ENCODE peak calls at places on chromosomes 7 and 10, in six cellular contexts. D, X, H, B, Z and O are unnamed samples. For H3K27me3, the result is how much of the 10 kb centered on the place peaks cover.

GRCh38 chr7:106064836-106065559 is 47.1 kb downstream of the SYPL1 start:
- DNase-seq in B (no peak), X (peak), D (peak), Z (no peak), H (peak), O (peak)

GRCh38 chr10:23319835-23320234 is 24.8 kb downstream of the C10orf67 start:
- DNase-seq in H (no peak), D (no peak), Z (no peak), B (no peak), X (no peak), O (no peak)

GRCh38 chr7:27933691-27934565 is 194.0 kb downstream of the TAX1BP1 start:
- DNase-seq in X (no peak), D (no peak), H (no peak), Z (no peak), B (no peak), O (peak)

GRCh38 chr7:134669845-134670373 is 23.3 kb downstream of the BPGM start:
- DNase-seq in D (peak), B (no peak), Z (no peak), X (no peak), H (peak), O (no peak)

GRCh38 chr10:6513509-6513908 is 66.6 kb downstream of the PRKCQ start:
- DNase-seq in Z (no peak), H (no peak), B (no peak), D (no peak), X (no peak), O (no peak)

GRCh38 chr7:91573405-91573804 is 307.1 kb downstream of the MTERF1 start:
- DNase-seq in H (no peak), Z (no peak), B (no peak), D (no peak), X (no peak), O (no peak)

GRCh38 chr7:131173148-131173890 is 154.4 kb upstream of the MKLN1 start:
- DNase-seq in D (peak), X (no peak), B (no peak), H (no peak), Z (no peak), O (no peak)

GRCh38 chr7:91953618-91954017 is 13.0 kb downstream of the AKAP9 start:
- DNase-seq in Z (no peak), X (no peak), D (peak), B (no peak), H (no peak), O (peak)

GRCh38 chr10:46090258-46090812 is 44.3 kb upstream of the MSMB start:
- DNase-seq in H (no peak), Z (no peak), B (no peak), X (no peak), D (no peak), O (no peak)

GRCh38 chr10:101879456-101880189 is 36.0 kb upstream of the KCNIP2 start:
- DNase-seq in B (no peak), D (peak), H (no peak), X (no peak), Z (no peak), O (no peak)

GRCh38 chr7:8131694-8132605 is 130.0 kb downstream of the ICA1 start:
- DNase-seq in B (no peak), X (no peak), D (no peak), Z (no peak), H (no peak), O (no peak)

GRCh38 chr7:30920584-30921539 is 9.2 kb downstream of the AQP1 start:
- DNase-seq in B (no peak), X (peak), D (peak), H (peak), Z (peak), O (peak)

GRCh38 chr7:1999278-1999984 is 233.3 kb downstream of the MAD1L1 start:
- DNase-seq in D (no peak), X (no peak), B (no peak), H (no peak), Z (no peak), O (peak)

GRCh38 chr10:36358736-36359135 is 716.6 kb upstream of the FZD8 start:
- DNase-seq in X (no peak), B (no peak), D (no peak), Z (no peak), H (no peak), O (no peak)

GRCh38 chr10:132666733-132667612 is 119.0 kb downstream of the NKX6-2 start:
- DNase-seq in H (no peak), D (peak), X (no peak), B (no peak), Z (peak), O (no peak)

GRCh38 chr7:32891046-32891799 is at the start of gene KBTBD2:
- DNase-seq in X (peak), H (peak), B (peak), D (peak), Z (peak), O (peak)

GRCh38 chr10:87503892-87504291 is 801 bp upstream of the MINPP1 start:
- DNase-seq in D (peak), X (no peak), Z (no peak), H (no peak), B (no peak), O (peak)

GRCh38 chr7:122803323-122803722 is 82.9 kb downstream of the CADPS2 start:
- DNase-seq in H (no peak), X (peak), B (no peak), Z (no peak), D (peak), O (peak)

GRCh38 chr10:109913351-109913902 is 9.9 kb downstream of the XPNPEP1 start:
- DNase-seq in B (no peak), H (no peak), X (no peak), D (no peak), Z (no peak), O (no peak)

GRCh38 chr10:130009228-130009627 is 45.2 kb upstream of the EBF3 start:
- DNase-seq in X (no peak), Z (no peak), B (no peak), D (no peak), H (no peak), O (peak)

GRCh38 chr7:36129048-36129534 is 24.0 kb upstream of the EEPD1 start:
- DNase-seq in B (no peak), X (peak), H (no peak), D (peak), Z (no peak), O (no peak)

GRCh38 chr10:93072713-93073538 is 767 bp upstream of the CYP26A1 start:
- DNase-seq in Z (no peak), B (no peak), H (no peak), D (no peak), X (no peak), O (peak)

GRCh38 chr10:93075369-93076221 is 1.9 kb downstream of the CYP26A1 start:
- DNase-seq in X (no peak), H (no peak), B (no peak), Z (no peak), D (no peak), O (peak)

GRCh38 chr10:93073539-93074136 is at the start of gene CYP26A1:
- DNase-seq in H (no peak), D (no peak), B (no peak), Z (no peak), X (no peak), O (peak)

GRCh38 chr10:93074597-93075368 is 1.1 kb downstream of the CYP26A1 start:
- DNase-seq in B (no peak), D (no peak), Z (no peak), H (no peak), X (no peak), O (peak)

DNA sequence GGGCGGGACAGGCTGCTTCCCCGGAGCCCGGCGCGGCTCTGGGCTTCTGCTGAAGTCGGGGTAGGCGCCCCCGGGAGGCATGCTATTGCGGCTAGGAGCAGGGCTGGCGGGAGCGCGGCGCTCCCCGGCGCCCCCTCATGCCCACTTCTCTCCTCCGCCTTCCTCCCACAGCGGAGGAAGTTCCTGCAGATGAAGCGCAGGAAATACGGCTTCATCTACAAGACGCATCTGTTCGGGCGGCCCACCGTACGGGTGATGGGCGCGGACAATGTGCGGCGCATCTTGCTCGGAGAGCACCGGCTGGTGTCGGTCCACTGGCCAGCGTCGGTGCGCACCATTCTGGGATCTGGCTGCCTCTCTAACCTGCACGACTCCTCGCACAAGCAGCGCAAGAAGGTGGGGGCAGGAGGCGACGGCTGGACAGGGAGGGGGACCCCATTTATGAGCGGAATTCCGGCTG is 474 bp downstream of the CYP26A1 start:
- DNase-seq in D (no peak), B (no peak), X (no peak), Z (peak), H (no peak), O (peak)
- H3K4me3 ChIP-seq in D (no peak), B (peak), X (peak), Z (peak), H (peak), O (peak)

GRCh38 chr7:155965010-155965409 is 152.7 kb upstream of the SHH start:
- DNase-seq in B (no peak), H (peak), D (peak), X (no peak), Z (no peak), O (no peak)
- H3K27me3 ChIP-seq in B (under half), H (under half), D (under half), X (under half), Z (half or more), O (under half)

DNA sequence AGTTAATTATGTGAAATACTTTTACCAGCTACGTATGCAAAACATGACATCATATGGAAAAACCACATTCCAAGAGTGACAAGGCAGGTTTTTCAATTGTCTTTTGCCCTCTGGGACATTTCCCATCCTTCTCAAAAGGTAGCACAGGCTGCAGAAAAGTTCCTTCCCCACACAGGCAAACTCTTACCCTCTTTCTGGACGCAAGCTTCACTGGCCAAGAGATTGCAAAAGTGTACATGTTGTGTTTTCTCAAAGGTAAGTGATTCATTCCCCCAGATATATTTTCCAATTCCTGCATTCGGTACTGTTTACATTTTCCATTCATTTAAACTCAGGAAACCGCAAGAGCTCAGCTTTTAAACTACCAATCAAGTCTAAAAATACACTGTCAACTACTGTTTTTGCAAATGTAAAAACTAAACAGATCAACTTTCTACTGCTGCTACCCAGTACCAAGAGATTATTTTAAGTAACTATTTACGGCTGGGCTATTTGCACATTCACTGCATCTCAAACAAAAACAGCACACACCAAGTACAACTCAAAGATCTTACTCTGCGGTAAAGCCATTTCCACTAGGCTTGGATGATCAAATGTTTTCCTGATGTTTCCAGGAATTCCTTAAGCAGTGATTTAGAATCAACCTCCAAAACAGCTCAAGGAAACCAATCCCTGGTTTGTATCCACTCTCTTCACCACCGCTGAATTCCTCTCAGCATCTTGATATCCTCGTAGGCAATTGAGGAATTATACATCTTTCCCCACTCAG is 233.6 kb upstream of the CCDC6 start:
- DNase-seq in H (no peak), D (peak), X (no peak), B (no peak), Z (no peak), O (no peak)
- H3K4me3 ChIP-seq in H (no peak), D (peak), X (peak), B (peak), Z (no peak), O (peak)

DNA sequence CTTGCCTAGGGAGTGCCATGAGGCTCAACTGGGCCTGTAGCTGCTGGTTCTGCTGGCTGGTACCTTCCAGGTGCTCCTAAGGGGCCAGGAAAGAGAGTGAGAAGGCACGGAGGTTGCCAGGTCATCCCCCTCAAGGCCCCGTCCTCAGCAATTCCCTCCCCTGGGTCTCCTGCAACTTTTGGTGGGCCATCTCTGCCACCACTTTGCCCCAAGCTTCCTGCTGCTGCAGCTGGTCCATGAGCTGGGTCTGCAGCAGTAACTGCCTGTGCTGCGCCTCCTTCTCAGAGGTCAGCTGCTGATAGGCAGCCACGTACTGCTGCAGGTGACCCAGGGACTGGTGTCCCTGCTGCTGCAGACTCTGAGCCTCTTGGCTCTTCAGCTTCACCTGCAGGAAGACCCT is 17.3 kb upstream of the MTPAP start:
- DNase-seq in H (peak), Z (no peak), D (no peak), X (no peak), B (no peak), O (no peak)
- H3K27me3 ChIP-seq in H (under half), Z (under half), D (under half), X (under half), B (under half), O (under half)

DNA sequence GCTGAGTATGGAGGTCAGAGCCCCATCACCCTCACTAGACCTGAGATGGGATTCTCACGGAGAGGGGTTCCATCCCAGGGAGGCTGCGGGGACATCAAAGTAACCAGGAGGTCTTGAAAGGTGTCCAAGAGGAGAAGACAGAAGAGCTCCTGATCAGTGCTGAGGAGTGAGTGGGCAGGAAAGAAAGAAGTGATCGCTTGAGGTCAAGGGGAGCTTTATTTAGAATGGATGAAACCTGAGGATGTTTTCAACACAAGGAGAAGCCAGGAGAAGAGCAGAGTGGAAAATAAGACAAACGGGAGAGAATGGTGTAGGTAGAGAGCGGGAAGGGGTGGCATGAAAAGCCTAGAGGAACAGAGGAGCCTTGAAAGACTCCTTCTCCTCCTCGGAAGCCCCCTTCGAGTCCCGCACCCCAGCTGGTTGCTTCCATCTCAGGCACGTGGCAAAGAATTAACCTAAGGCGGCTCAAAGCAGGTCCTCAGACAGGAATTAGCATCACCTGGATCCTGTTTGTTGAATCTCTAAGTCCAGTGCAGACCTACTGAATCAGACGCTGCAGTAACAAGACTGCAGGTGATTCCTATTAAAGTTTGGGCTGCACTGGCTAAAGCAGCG is 5.8 kb downstream of the SVIL start:
- DNase-seq in B (no peak), H (no peak), X (no peak), D (no peak), Z (no peak), O (no peak)
- H3K4me3 ChIP-seq in B (no peak), H (peak), X (no peak), D (no peak), Z (no peak), O (no peak)

GRCh38 chr7:49770838-49771237 is 2.6 kb upstream of the VWC2 start:
- DNase-seq in X (no peak), B (no peak), H (no peak), D (no peak), Z (no peak), O (no peak)
- H3K27me3 ChIP-seq in X (under half), B (half or more), H (under half), D (under half), Z (under half), O (half or more)

GRCh38 chr7:19623676-19624075 is 85.2 kb downstream of the POLR1F start:
- DNase-seq in H (no peak), X (no peak), B (no peak), Z (no peak), D (no peak), O (no peak)

GRCh38 chr7:19619122-19619521 is 89.7 kb downstream of the POLR1F start:
- DNase-seq in H (no peak), Z (no peak), D (no peak), X (no peak), B (no peak), O (no peak)

GRCh38 chr7:19620470-19620869 is 88.4 kb downstream of the POLR1F start:
- DNase-seq in B (no peak), H (no peak), X (no peak), D (no peak), Z (no peak), O (no peak)

GRCh38 chr7:19617921-19618320 is 90.9 kb downstream of the POLR1F start:
- DNase-seq in B (no peak), Z (no peak), X (no peak), H (no peak), D (no peak), O (no peak)

DNA sequence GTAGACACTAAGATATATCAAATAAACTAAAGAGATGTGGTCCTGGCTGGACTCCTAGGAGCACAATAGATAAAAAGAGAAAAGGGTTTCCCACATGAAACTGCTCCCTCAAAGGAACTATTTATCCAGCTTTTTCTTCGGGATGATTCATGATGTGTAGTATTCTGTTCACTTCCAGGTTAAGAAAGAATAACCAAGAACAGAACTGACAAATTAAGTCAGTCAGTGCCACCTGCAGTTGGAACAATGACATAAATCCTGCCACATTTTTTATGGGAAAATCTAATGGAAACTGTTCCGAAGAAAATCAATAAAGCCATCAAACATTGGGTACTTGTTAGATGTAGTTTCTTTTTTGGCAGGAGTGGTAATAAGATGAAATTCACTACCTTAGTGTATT is 87.1 kb downstream of the POLR1F start:
- DNase-seq in X (no peak), Z (no peak), H (no peak), B (no peak), D (peak), O (no peak)
- H3K4me3 ChIP-seq in X (no peak), Z (no peak), H (no peak), B (no peak), D (no peak), O (no peak)

GRCh38 chr10:104648421-104648820 is 7.3 kb downstream of the SORCS3 start:
- DNase-seq in D (no peak), X (no peak), B (no peak), Z (no peak), H (no peak), O (no peak)
- H3K27me3 ChIP-seq in D (under half), X (half or more), B (under half), Z (under half), H (under half), O (under half)